ENCODE peak calls at places on chromosome 18, in four cellular contexts. One of them, this sample, is unnamed.

GRCh38 chr18:53946561-53946960 is 277.9 kb downstream of the MBD2 start:
- DNase-seq in stimulated activated CD4-positive, alpha-beta T cell treated with anti-CD3 and anti-CD28 coated beads, Interleukin-12 subunit alpha, Interleukin-12 subunit beta, amount 100 ng/mL, for 24 hours: no peak
- DNase-seq in NCI-H2081: no peak
- DNase-seq in progenitor cell of endocrine pancreas: no peak
- DNase-seq in this sample: no peak

GRCh38 chr18:54880706-54881105 is 52.4 kb downstream of the RAB27B start:
- DNase-seq in stimulated activated CD4-positive, alpha-beta T cell treated with anti-CD3 and anti-CD28 coated beads, Interleukin-12 subunit alpha, Interleukin-12 subunit beta, amount 100 ng/mL, for 24 hours: no peak
- DNase-seq in NCI-H2081: no peak
- DNase-seq in progenitor cell of endocrine pancreas: no peak
- DNase-seq in this sample: no peak

GRCh38 chr18:63963610-63964256 is 6.1 kb upstream of the SERPINB8 start:
- DNase-seq in stimulated activated CD4-positive, alpha-beta T cell treated with anti-CD3 and anti-CD28 coated beads, Interleukin-12 subunit alpha, Interleukin-12 subunit beta, amount 100 ng/mL, for 24 hours: no peak
- DNase-seq in NCI-H2081: peak
- DNase-seq in progenitor cell of endocrine pancreas: no peak
- DNase-seq in this sample: no peak

GRCh38 chr18:70333757-70334156 is 44.9 kb downstream of the SOCS6 start:
- DNase-seq in stimulated activated CD4-positive, alpha-beta T cell treated with anti-CD3 and anti-CD28 coated beads, Interleukin-12 subunit alpha, Interleukin-12 subunit beta, amount 100 ng/mL, for 24 hours: no peak
- DNase-seq in NCI-H2081: no peak
- DNase-seq in progenitor cell of endocrine pancreas: no peak
- DNase-seq in this sample: no peak

GRCh38 chr18:24273596-24273995 is 124.0 kb downstream of the OSBPL1A start:
- DNase-seq in stimulated activated CD4-positive, alpha-beta T cell treated with anti-CD3 and anti-CD28 coated beads, Interleukin-12 subunit alpha, Interleukin-12 subunit beta, amount 100 ng/mL, for 24 hours: no peak
- DNase-seq in NCI-H2081: no peak
- DNase-seq in progenitor cell of endocrine pancreas: no peak
- DNase-seq in this sample: no peak

GRCh38 chr18:33901894-33902512 is 322.7 kb downstream of the NOL4 start:
- DNase-seq in stimulated activated CD4-positive, alpha-beta T cell treated with anti-CD3 and anti-CD28 coated beads, Interleukin-12 subunit alpha, Interleukin-12 subunit beta, amount 100 ng/mL, for 24 hours: no peak
- DNase-seq in NCI-H2081: no peak
- DNase-seq in progenitor cell of endocrine pancreas: no peak
- DNase-seq in this sample: no peak

GRCh38 chr18:74631242-74632087 is 33.8 kb downstream of the ZNF407 start:
- DNase-seq in stimulated activated CD4-positive, alpha-beta T cell treated with anti-CD3 and anti-CD28 coated beads, Interleukin-12 subunit alpha, Interleukin-12 subunit beta, amount 100 ng/mL, for 24 hours: no peak
- DNase-seq in NCI-H2081: no peak
- DNase-seq in progenitor cell of endocrine pancreas: no peak
- DNase-seq in this sample: no peak

GRCh38 chr18:11767935-11768334 is 78.9 kb downstream of the GNAL start:
- DNase-seq in stimulated activated CD4-positive, alpha-beta T cell treated with anti-CD3 and anti-CD28 coated beads, Interleukin-12 subunit alpha, Interleukin-12 subunit beta, amount 100 ng/mL, for 24 hours: no peak
- DNase-seq in NCI-H2081: no peak
- DNase-seq in progenitor cell of endocrine pancreas: no peak
- DNase-seq in this sample: no peak

GRCh38 chr18:32383040-32383819 is 87.5 kb downstream of the GAREM1 start:
- DNase-seq in stimulated activated CD4-positive, alpha-beta T cell treated with anti-CD3 and anti-CD28 coated beads, Interleukin-12 subunit alpha, Interleukin-12 subunit beta, amount 100 ng/mL, for 24 hours: no peak
- DNase-seq in NCI-H2081: no peak
- DNase-seq in progenitor cell of endocrine pancreas: no peak
- DNase-seq in this sample: no peak

GRCh38 chr18:59864446-59864764 is 35.4 kb upstream of the PMAIP1 start:
- DNase-seq in stimulated activated CD4-positive, alpha-beta T cell treated with anti-CD3 and anti-CD28 coated beads, Interleukin-12 subunit alpha, Interleukin-12 subunit beta, amount 100 ng/mL, for 24 hours: no peak
- DNase-seq in NCI-H2081: no peak
- DNase-seq in progenitor cell of endocrine pancreas: no peak
- DNase-seq in this sample: no peak

GRCh38 chr18:23515911-23516546 is 12.7 kb downstream of the RMC1 start:
- DNase-seq in stimulated activated CD4-positive, alpha-beta T cell treated with anti-CD3 and anti-CD28 coated beads, Interleukin-12 subunit alpha, Interleukin-12 subunit beta, amount 100 ng/mL, for 24 hours: peak
- DNase-seq in NCI-H2081: peak
- DNase-seq in progenitor cell of endocrine pancreas: peak
- DNase-seq in this sample: no peak

GRCh38 chr18:58881469-58881868 is 16.8 kb downstream of the ZNF532 start:
- DNase-seq in stimulated activated CD4-positive, alpha-beta T cell treated with anti-CD3 and anti-CD28 coated beads, Interleukin-12 subunit alpha, Interleukin-12 subunit beta, amount 100 ng/mL, for 24 hours: no peak
- DNase-seq in NCI-H2081: no peak
- DNase-seq in progenitor cell of endocrine pancreas: no peak
- DNase-seq in this sample: no peak

GRCh38 chr18:72410399-72410798 is 133.7 kb downstream of the CBLN2 start:
- DNase-seq in stimulated activated CD4-positive, alpha-beta T cell treated with anti-CD3 and anti-CD28 coated beads, Interleukin-12 subunit alpha, Interleukin-12 subunit beta, amount 100 ng/mL, for 24 hours: no peak
- DNase-seq in NCI-H2081: no peak
- DNase-seq in progenitor cell of endocrine pancreas: no peak
- DNase-seq in this sample: no peak

GRCh38 chr18:46346213-46346612 is 242.0 kb downstream of the HAUS1 start:
- DNase-seq in stimulated activated CD4-positive, alpha-beta T cell treated with anti-CD3 and anti-CD28 coated beads, Interleukin-12 subunit alpha, Interleukin-12 subunit beta, amount 100 ng/mL, for 24 hours: no peak
- DNase-seq in NCI-H2081: no peak
- DNase-seq in progenitor cell of endocrine pancreas: no peak
- DNase-seq in this sample: no peak

GRCh38 chr18:21896732-21897336 is 156.2 kb downstream of the MIB1 start:
- DNase-seq in stimulated activated CD4-positive, alpha-beta T cell treated with anti-CD3 and anti-CD28 coated beads, Interleukin-12 subunit alpha, Interleukin-12 subunit beta, amount 100 ng/mL, for 24 hours: no peak
- DNase-seq in NCI-H2081: no peak
- DNase-seq in progenitor cell of endocrine pancreas: no peak
- DNase-seq in this sample: no peak

GRCh38 chr18:55858661-55859111 is 270.7 kb upstream of the TCF4 start:
- DNase-seq in stimulated activated CD4-positive, alpha-beta T cell treated with anti-CD3 and anti-CD28 coated beads, Interleukin-12 subunit alpha, Interleukin-12 subunit beta, amount 100 ng/mL, for 24 hours: no peak
- DNase-seq in NCI-H2081: no peak
- DNase-seq in progenitor cell of endocrine pancreas: no peak
- DNase-seq in this sample: no peak

GRCh38 chr18:44093253-44093652 is 587.4 kb upstream of the SETBP1 start:
- DNase-seq in stimulated activated CD4-positive, alpha-beta T cell treated with anti-CD3 and anti-CD28 coated beads, Interleukin-12 subunit alpha, Interleukin-12 subunit beta, amount 100 ng/mL, for 24 hours: no peak
- DNase-seq in NCI-H2081: no peak
- DNase-seq in progenitor cell of endocrine pancreas: no peak
- DNase-seq in this sample: no peak

GRCh38 chr18:63237911-63238710 is 81.5 kb downstream of the BCL2 start:
- DNase-seq in stimulated activated CD4-positive, alpha-beta T cell treated with anti-CD3 and anti-CD28 coated beads, Interleukin-12 subunit alpha, Interleukin-12 subunit beta, amount 100 ng/mL, for 24 hours: no peak
- DNase-seq in NCI-H2081: no peak
- DNase-seq in progenitor cell of endocrine pancreas: no peak
- DNase-seq in this sample: peak

GRCh38 chr18:12628706-12629702 is 28.9 kb downstream of the SPIRE1 start:
- DNase-seq in stimulated activated CD4-positive, alpha-beta T cell treated with anti-CD3 and anti-CD28 coated beads, Interleukin-12 subunit alpha, Interleukin-12 subunit beta, amount 100 ng/mL, for 24 hours: no peak
- DNase-seq in NCI-H2081: no peak
- DNase-seq in progenitor cell of endocrine pancreas: no peak
- DNase-seq in this sample: no peak

GRCh38 chr18:60413944-60414547 is 41.5 kb upstream of the MC4R start:
- DNase-seq in stimulated activated CD4-positive, alpha-beta T cell treated with anti-CD3 and anti-CD28 coated beads, Interleukin-12 subunit alpha, Interleukin-12 subunit beta, amount 100 ng/mL, for 24 hours: no peak
- DNase-seq in NCI-H2081: no peak
- DNase-seq in progenitor cell of endocrine pancreas: no peak
- DNase-seq in this sample: no peak

GRCh38 chr18:74050807-74051206 is 96.8 kb downstream of the FBXO15 start:
- DNase-seq in stimulated activated CD4-positive, alpha-beta T cell treated with anti-CD3 and anti-CD28 coated beads, Interleukin-12 subunit alpha, Interleukin-12 subunit beta, amount 100 ng/mL, for 24 hours: no peak
- DNase-seq in NCI-H2081: no peak
- DNase-seq in progenitor cell of endocrine pancreas: no peak
- DNase-seq in this sample: no peak

GRCh38 chr18:79503406-79503805 is 107.7 kb downstream of the NFATC1 start:
- DNase-seq in stimulated activated CD4-positive, alpha-beta T cell treated with anti-CD3 and anti-CD28 coated beads, Interleukin-12 subunit alpha, Interleukin-12 subunit beta, amount 100 ng/mL, for 24 hours: no peak
- DNase-seq in NCI-H2081: no peak
- DNase-seq in progenitor cell of endocrine pancreas: no peak
- DNase-seq in this sample: no peak

GRCh38 chr18:3152294-3152693 is 67.5 kb downstream of the MYOM1 start:
- DNase-seq in stimulated activated CD4-positive, alpha-beta T cell treated with anti-CD3 and anti-CD28 coated beads, Interleukin-12 subunit alpha, Interleukin-12 subunit beta, amount 100 ng/mL, for 24 hours: no peak
- DNase-seq in NCI-H2081: no peak
- DNase-seq in progenitor cell of endocrine pancreas: no peak
- DNase-seq in this sample: no peak